ENCODE peak calls at places on chromosomes 5 and 9, in seven cellular contexts. V is activated CD8-positive, alpha-beta memory T cell treated with anti-CD3 and anti-CD28 coated beads for 1 hour; Q is left colon; R is GM20000; W is fibroblast of gingiva; N is mucosa of gallbladder; X is HS-27A. F is an unnamed sample.

GRCh38 chr9:112970939-112971338 is 41.1 kb downstream of the ZNF883 start:
- DNase-seq in R (no peak), V (no peak), Q (no peak), X (peak), N (no peak), W (no peak), F (no peak)

GRCh38 chr9:86202338-86202882 is 57.0 kb downstream of the C9orf153 start:
- DNase-seq in X (peak), V (no peak), Q (peak), R (peak), N (no peak), W (peak), F (peak)

GRCh38 chr9:72696481-72696880 is 175.1 kb downstream of the TMC1 start:
- DNase-seq in Q (no peak), W (no peak), X (no peak), V (no peak), N (no peak), R (no peak), F (no peak)

GRCh38 chr5:55081541-55081940 is 20.9 kb upstream of the GZMA start:
- DNase-seq in W (no peak), N (no peak), X (no peak), V (no peak), Q (no peak), R (no peak), F (no peak)

GRCh38 chr9:128392302-128393152 is 21.4 kb downstream of the URM1 start:
- DNase-seq in X (no peak), V (no peak), R (no peak), W (no peak), N (no peak), Q (no peak), F (no peak)

GRCh38 chr5:180291943-180292831 is at the start of gene MAPK9:
- DNase-seq in R (peak), N (peak), Q (peak), W (peak), X (no peak), V (peak), F (peak)

GRCh38 chr5:88236866-88237642 is 31.6 kb downstream of the TMEM161B start:
- DNase-seq in X (no peak), N (no peak), V (no peak), R (no peak), Q (no peak), W (no peak), F (no peak)

GRCh38 chr5:75465480-75465879 is 45.9 kb downstream of the CERT1 start:
- DNase-seq in N (no peak), R (no peak), W (peak), X (no peak), Q (no peak), V (no peak), F (no peak)

F was measured in body of pancreas.